ENCODE peak calls at places on chromosome 11, in four cellular contexts. E, A, C and J are unnamed samples.

GRCh38 chr11:68380786-68381622 is 68.6 kb downstream of the LRP5 start:
- DNase-seq in E (no peak), A (peak), C (peak), J (no peak)

GRCh38 chr11:116733959-116734517 is 38.7 kb downstream of the BUD13 start:
- DNase-seq in E (no peak), A (no peak), C (no peak), J (no peak)

GRCh38 chr11:109745996-109746625 is 324.1 kb downstream of the C11orf87 start:
- DNase-seq in E (no peak), A (no peak), C (no peak), J (no peak)

GRCh38 chr11:69854719-69855118 is 35.5 kb upstream of the FGF3 start:
- DNase-seq in E (no peak), A (no peak), C (peak), J (no peak)

GRCh38 chr11:113796663-113797259 is 17.2 kb downstream of the CLDN25 start:
- DNase-seq in E (peak), A (no peak), C (peak), J (no peak)

GRCh38 chr11:16148301-16148787 is 208.0 kb downstream of the SOX6 start:
- DNase-seq in E (no peak), A (no peak), C (peak), J (no peak)

GRCh38 chr11:115545811-115546210 is 41.6 kb upstream of the CADM1 start:
- DNase-seq in E (no peak), A (no peak), C (no peak), J (no peak)

GRCh38 chr11:942853-943252 is 17.2 kb downstream of the AP2A2 start:
- DNase-seq in E (no peak), A (no peak), C (peak), J (no peak)

GRCh38 chr11:117418685-117419084 is 91.0 kb downstream of the CEP164 start:
- DNase-seq in E (no peak), A (no peak), C (no peak), J (no peak)

GRCh38 chr11:14635559-14635958 is 8.0 kb upstream of the PDE3B start:
- DNase-seq in E (no peak), A (no peak), C (no peak), J (no peak)

GRCh38 chr11:122494171-122494570 is 161.4 kb upstream of the UBASH3B start:
- DNase-seq in E (no peak), A (no peak), C (no peak), J (no peak)

GRCh38 chr11:103729653-103730052 is 306.8 kb upstream of the DDI1 start:
- DNase-seq in E (no peak), A (no peak), C (peak), J (no peak)

GRCh38 chr11:74366576-74366975 is 31.7 kb downstream of the PGM2L1 start:
- DNase-seq in E (peak), A (no peak), C (peak), J (no peak)

GRCh38 chr11:40867991-40868685 is 591.3 kb downstream of the LRRC4C start:
- DNase-seq in E (no peak), A (no peak), C (no peak), J (no peak)

GRCh38 chr11:29310016-29310415 is 706.8 kb downstream of the KCNA4 start:
- DNase-seq in E (peak), A (no peak), C (peak), J (no peak)

GRCh38 chr11:122287401-122287800 is 171.4 kb upstream of the BLID start:
- DNase-seq in E (no peak), A (no peak), C (no peak), J (no peak)

GRCh38 chr11:12122083-12122482 is 11.7 kb downstream of the MICAL2 start:
- DNase-seq in E (no peak), A (no peak), C (peak), J (no peak)

GRCh38 chr11:22792497-22792896 is 37.1 kb downstream of the SVIP start:
- DNase-seq in E (no peak), A (no peak), C (peak), J (no peak)

GRCh38 chr11:102142333-102142732 is 32.1 kb downstream of the YAP1 start:
- DNase-seq in E (no peak), A (no peak), C (no peak), J (no peak)

GRCh38 chr11:78310500-78310909 is 107.1 kb downstream of the GAB2 start:
- DNase-seq in E (peak), A (peak), C (peak), J (peak)

GRCh38 chr11:57406337-57406904 is 16.0 kb upstream of the PRG2 start:
- DNase-seq in E (no peak), A (no peak), C (peak), J (no peak)

GRCh38 chr11:86740628-86741488 is 59.5 kb upstream of the PRSS23 start:
- DNase-seq in E (peak), A (no peak), C (peak), J (no peak)

GRCh38 chr11:45288395-45288794 is 2.3 kb upstream of the SYT13 start:
- DNase-seq in E (no peak), A (no peak), C (no peak), J (no peak)

GRCh38 chr11:118939412-118939915 is 13.7 kb upstream of the BCL9L start:
- DNase-seq in E (no peak), A (no peak), C (no peak), J (no peak)
- H3K4me3 ChIP-seq in E (no peak), A (no peak), C (no peak), J (no peak)

GRCh38 chr11:130465259-130465658 is 16.8 kb downstream of the ADAMTS15 start:
- DNase-seq in E (no peak), A (no peak), C (peak), J (no peak)
- H3K4me3 ChIP-seq in E (no peak), A (no peak), C (no peak), J (no peak)

GRCh38 chr11:67262731-67263675 is 3.3 kb upstream of the GRK2 start:
- DNase-seq in E (peak), A (peak), C (peak), J (peak)

GRCh38 chr11:67264260-67264659 is 2.0 kb upstream of the GRK2 start:
- DNase-seq in E (no peak), A (no peak), C (no peak), J (no peak)

GRCh38 chr11:67261635-67261941 is 4.7 kb upstream of the GRK2 start:
- DNase-seq in E (no peak), A (peak), C (no peak), J (no peak)

GRCh38 chr11:67261942-67262681 is 4.2 kb upstream of the GRK2 start:
- DNase-seq in E (no peak), A (no peak), C (no peak), J (no peak)

GRCh38 chr11:67260406-67260805 is 5.9 kb upstream of the GRK2 start:
- DNase-seq in E (no peak), A (no peak), C (no peak), J (no peak)
- H3K4me3 ChIP-seq in E (no peak), A (no peak), C (no peak), J (no peak)

DNA sequence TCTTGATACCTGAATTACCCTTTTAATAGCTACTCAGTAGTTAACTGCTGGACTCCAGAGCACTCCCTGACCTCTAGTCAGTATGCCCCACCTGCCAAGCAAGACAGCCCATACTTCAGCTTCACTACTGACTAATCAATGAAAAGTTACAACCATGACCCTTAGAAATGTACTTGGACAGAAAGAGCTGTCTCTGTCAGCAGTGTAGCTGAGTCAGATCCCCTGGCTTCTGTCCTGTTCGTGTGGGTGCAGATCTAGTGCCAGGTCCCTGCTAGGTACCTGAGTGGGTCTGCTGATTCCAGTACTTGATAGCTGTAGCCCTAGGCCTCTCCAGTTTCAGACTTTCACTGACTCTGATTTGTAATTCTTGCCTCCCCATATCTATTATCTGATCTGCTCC is 265.8 kb upstream of the POU2AF2 start:
- DNase-seq in E (no peak), A (no peak), C (no peak), J (no peak)
- H3K4me3 ChIP-seq in E (no peak), A (no peak), C (no peak), J (no peak)

GRCh38 chr11:66333896-66334604 is 2.2 kb downstream of the RIN1 start:
- DNase-seq in E (no peak), A (no peak), C (no peak), J (no peak)

GRCh38 chr11:66335531-66336233 is 552 bp downstream of the RIN1 start:
- DNase-seq in E (no peak), A (no peak), C (peak), J (peak)

GRCh38 chr11:66333220-66333877 is 2.9 kb downstream of the RIN1 start:
- DNase-seq in E (no peak), A (no peak), C (no peak), J (no peak)

GRCh38 chr11:66336234-66337102 is at the start of gene RIN1:
- DNase-seq in E (peak), A (no peak), C (peak), J (peak)

DNA sequence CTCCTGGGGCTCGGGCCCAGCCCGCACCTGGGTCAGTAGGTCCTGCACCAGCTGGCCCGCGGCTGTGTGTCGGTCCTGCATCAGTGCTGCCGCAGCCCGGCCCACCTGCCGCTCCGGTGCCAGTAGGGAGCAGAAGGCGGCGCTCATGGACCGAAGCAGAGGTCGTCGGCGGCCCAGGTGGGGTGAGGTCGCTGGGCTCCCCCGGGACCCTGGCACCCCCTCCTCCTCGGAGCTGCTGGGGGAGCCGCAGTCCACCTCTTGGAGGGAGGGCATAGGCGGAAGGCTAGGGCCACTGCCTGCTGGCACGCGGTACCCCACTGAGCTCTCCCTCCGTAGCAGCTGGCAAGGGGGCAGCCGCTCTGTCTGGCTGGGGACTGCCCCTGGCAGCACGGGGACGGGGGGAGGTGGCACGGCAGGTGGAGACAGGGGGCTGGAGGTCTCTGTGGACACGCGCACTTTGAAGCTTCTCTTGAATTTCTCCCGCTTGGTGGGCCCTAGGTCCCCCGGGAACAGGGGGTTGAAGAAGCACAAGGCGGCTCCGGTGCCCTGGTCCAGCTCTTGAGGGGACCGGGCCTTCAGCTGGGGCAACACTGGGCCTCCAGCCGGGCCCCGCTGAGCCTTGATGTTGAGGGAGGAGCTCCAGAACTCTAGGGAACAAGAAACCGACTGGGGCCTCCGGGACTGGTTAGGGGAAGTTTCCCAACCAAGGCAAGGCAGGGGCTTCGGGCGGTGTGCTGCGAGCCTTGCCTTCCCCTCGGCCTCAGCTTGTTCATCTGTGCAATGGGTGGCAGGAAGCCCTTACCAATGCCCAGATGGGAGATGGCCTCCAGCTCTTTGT is 1.4 kb downstream of the RIN1 start:
- DNase-seq in E (no peak), A (no peak), C (no peak), J (peak)
- H3K4me3 ChIP-seq in E (peak), A (no peak), C (peak), J (no peak)

DNA sequence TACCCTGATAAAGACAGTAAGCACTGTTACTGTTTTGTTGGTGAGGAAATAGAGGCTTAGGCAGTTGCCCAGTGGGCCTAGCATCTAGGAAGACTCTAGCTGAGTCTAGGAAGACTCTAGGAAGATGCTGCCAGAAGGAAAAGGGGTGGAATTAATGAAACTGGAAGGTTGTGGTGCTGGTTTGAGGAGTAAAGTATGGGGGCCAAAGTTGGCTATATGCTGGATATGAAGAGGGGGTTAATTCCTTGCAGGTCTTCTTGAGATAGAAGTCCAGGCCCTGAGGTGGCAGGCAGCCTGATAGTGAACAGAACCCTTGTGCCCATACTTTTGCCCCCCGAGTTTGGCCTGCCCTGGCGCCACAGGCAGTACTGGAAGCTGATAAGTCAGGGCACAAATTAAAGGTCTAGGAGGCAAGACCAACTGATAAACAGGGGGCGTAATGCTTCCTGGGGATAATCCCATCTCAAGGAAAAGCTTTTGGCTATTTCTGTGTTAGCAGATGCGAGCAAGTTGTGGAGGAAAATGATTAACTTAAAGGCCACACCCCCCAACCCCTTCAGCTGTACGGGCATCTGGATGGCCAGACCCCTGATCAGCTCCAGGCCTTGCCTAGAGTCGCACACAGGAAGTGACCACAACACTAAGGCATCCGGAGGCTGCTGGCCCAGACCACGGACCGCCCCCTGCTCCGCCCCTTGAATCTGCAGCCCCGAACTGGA is 3.1 kb downstream of the ILK start:
- DNase-seq in E (peak), A (peak), C (peak), J (peak)
- H3K4me3 ChIP-seq in E (peak), A (no peak), C (peak), J (peak)